ENCODE peak calls at places on chromosomes 2 and 18, in four cellular contexts. Y, K, F and O are unnamed samples.

GRCh38 chr2:44351676-44352075 is 9.6 kb downstream of the PREPL start:
- DNase-seq in K (no peak), F (no peak), Y (no peak), O (no peak)

GRCh38 chr2:188132385-188132784 is 159.3 kb upstream of the GULP1 start:
- DNase-seq in Y (no peak), F (no peak), K (no peak), O (no peak)

GRCh38 chr18:78352905-78353304 is 626.7 kb upstream of the SALL3 start:
- DNase-seq in K (no peak), F (no peak), Y (no peak), O (no peak)

GRCh38 chr2:73970850-73971471 is 13.7 kb upstream of the TET3 start:
- DNase-seq in F (peak; percentile 38), K (peak; percentile 77), Y (no peak), O (no peak)

GRCh38 chr2:100780203-100781008 is 39.5 kb upstream of the NPAS2 start:
- DNase-seq in K (no peak), F (no peak), Y (no peak), O (no peak)

GRCh38 chr18:22057908-22058527 is 111.4 kb upstream of the GATA6 start:
- DNase-seq in Y (no peak), K (no peak), F (no peak), O (no peak)

GRCh38 chr18:10234281-10234680 is 220.2 kb upstream of the APCDD1 start:
- DNase-seq in K (no peak), F (no peak), Y (no peak), O (no peak)

GRCh38 chr2:95275601-95276243 is 1.5 kb downstream of the PROM2 start:
- DNase-seq in Y (no peak), K (no peak), F (no peak), O (no peak)

GRCh38 chr18:8450013-8450412 is 159.2 kb upstream of the RAB12 start:
- DNase-seq in Y (no peak), F (no peak), K (no peak), O (no peak)

GRCh38 chr2:55620123-55620779 is 2.8 kb upstream of the PPP4R3B start:
- DNase-seq in F (peak; percentile 17), Y (peak; percentile 1), K (no peak), O (peak; percentile 43)

GRCh38 chr2:237894986-237895543 is 35.6 kb downstream of the RAMP1 start:
- DNase-seq in Y (no peak), K (no peak), F (no peak), O (peak; percentile 13)

GRCh38 chr18:79609841-79610281 is 69.7 kb upstream of the CTDP1 start:
- DNase-seq in Y (no peak), K (no peak), F (no peak), O (no peak)

GRCh38 chr2:149422337-149422990 is 92.1 kb downstream of the LYPD6 start:
- DNase-seq in K (no peak), Y (no peak), F (no peak), O (no peak)

GRCh38 chr2:215698566-215698965 is 262.7 kb upstream of the FN1 start:
- DNase-seq in K (no peak), F (no peak), Y (peak; percentile 61), O (no peak)

GRCh38 chr2:44120428-44120827 is 48.2 kb upstream of the PPM1B start:
- DNase-seq in Y (no peak), F (no peak), K (no peak), O (no peak)

GRCh38 chr2:11631462-11631861 is 38.5 kb downstream of the NTSR2 start:
- DNase-seq in F (no peak), K (no peak), Y (no peak), O (no peak)

GRCh38 chr2:96260404-96261260 is 5.2 kb downstream of the TMEM127 start:
- DNase-seq in K (peak; percentile 37), Y (peak; percentile 86), F (peak; percentile 5), O (peak; percentile 71)

GRCh38 chr18:22018366-22018765 is 151.0 kb upstream of the GATA6 start:
- DNase-seq in Y (no peak), F (no peak), K (no peak), O (no peak)

GRCh38 chr2:133157141-133157540 is 411.1 kb downstream of the NCKAP5 start:
- DNase-seq in F (no peak), K (no peak), Y (peak; percentile 2), O (no peak)

GRCh38 chr2:138078153-138078552 is 113.9 kb downstream of the HNMT start:
- DNase-seq in Y (no peak), F (peak; percentile 37), K (no peak), O (no peak)

GRCh38 chr2:106638043-106638442 is 150.9 kb downstream of the CD8B2 start:
- DNase-seq in F (peak; percentile 65), Y (no peak), K (no peak), O (no peak)

GRCh38 chr2:235449568-235449967 is 44.3 kb upstream of the AGAP1 start:
- DNase-seq in F (no peak), Y (no peak), K (no peak), O (no peak)

GRCh38 chr2:217184242-217184641 is 324.4 kb upstream of the TNP1 start:
- DNase-seq in K (no peak), Y (no peak), F (no peak), O (no peak)

GRCh38 chr2:206045251-206045650 is 40.7 kb downstream of the INO80D start:
- DNase-seq in K (no peak), F (no peak), Y (no peak), O (no peak)

GRCh38 chr2:13193900-13194299 is 477.2 kb downstream of the TRIB2 start:
- DNase-seq in K (no peak), Y (peak; percentile 10), F (peak; percentile 45), O (peak; percentile 45)

GRCh38 chr2:150495993-150496627 is 8.6 kb upstream of the RND3 start:
- DNase-seq in Y (no peak), F (no peak), K (no peak), O (no peak)

GRCh38 chr2:199631129-199631528 is 173.4 kb upstream of the SATB2 start:
- DNase-seq in F (no peak), K (no peak), Y (no peak), O (no peak)

GRCh38 chr2:224142397-224143312 is 103.6 kb upstream of the SERPINE2 start:
- DNase-seq in F (no peak), K (no peak), Y (no peak), O (no peak)

GRCh38 chr2:240990266-240990529 is 8.2 kb upstream of the SNED1 start:
- DNase-seq in Y (no peak), F (no peak), K (no peak), O (no peak)

GRCh38 chr2:151051584-151052220 is 210.0 kb downstream of the RBM43 start:
- DNase-seq in F (peak; percentile 72), Y (no peak), K (no peak), O (peak; percentile 39)

GRCh38 chr2:100321181-100321880 is 970 bp downstream of the LONRF2 start:
- DNase-seq in Y (peak; percentile 13), K (no peak), F (peak; percentile 45), O (peak; percentile 33)

GRCh38 chr2:134361648-134362047 is 107.8 kb downstream of the MGAT5 start:
- DNase-seq in Y (no peak), F (no peak), K (no peak), O (no peak)

GRCh38 chr2:145038041-145038525 is 518.2 kb upstream of the ZEB2 start:
- DNase-seq in F (no peak), K (no peak), Y (no peak), O (no peak)

GRCh38 chr2:134320930-134321329 is 67.1 kb downstream of the MGAT5 start:
- DNase-seq in Y (no peak), F (no peak), K (peak; percentile 49), O (no peak)

GRCh38 chr2:11995381-11995947 is 249.0 kb downstream of the LPIN1 start:
- DNase-seq in F (no peak), K (no peak), Y (no peak), O (no peak)

GRCh38 chr2:238652053-238652770 is 195.7 kb upstream of the TWIST2 start:
- DNase-seq in F (no peak), K (no peak), Y (no peak), O (no peak)

GRCh38 chr18:3538954-3539617 is 89.1 kb downstream of the TGIF1 start:
- DNase-seq in Y (no peak), K (no peak), F (no peak), O (no peak)

GRCh38 chr2:185219981-185220380 is 518.6 kb upstream of the FSIP2 start:
- DNase-seq in K (no peak), Y (peak; percentile 19), F (peak; percentile 66), O (no peak)